ENCODE peak calls at places on chromosomes 13 and 19, in four cellular contexts. B is cardiac fibroblast, E is AG10803, J is GM06990. K is an unnamed sample.

GRCh38 chr19:1729568-1729925 is 23.8 kb upstream of the ONECUT3 start:
- DNase-seq in B (no peak), E (no peak), J (no peak), K (no peak)

GRCh38 chr13:72970956-72971355 is 87.8 kb upstream of the KLF5 start:
- DNase-seq in B (no peak), E (peak), J (no peak), K (no peak)

GRCh38 chr19:1295169-1296012 is 9.7 kb downstream of the EFNA2 start:
- DNase-seq in B (peak), E (no peak), J (no peak), K (peak)

GRCh38 chr19:38711726-38712153 is 32.5 kb downstream of the CAPN12 start:
- DNase-seq in B (peak), E (peak), J (no peak), K (no peak)

GRCh38 chr19:14441041-14441938 is 8.2 kb downstream of the PKN1 start:
- DNase-seq in B (no peak), E (no peak), J (no peak), K (no peak)

GRCh38 chr19:38975861-38976271 is 324 bp upstream of the FBXO17 start:
- DNase-seq in B (peak), E (peak), J (no peak), K (no peak)

GRCh38 chr19:47539747-47540311 is 25.0 kb upstream of the NAPA start:
- DNase-seq in B (no peak), E (no peak), J (no peak), K (no peak)

GRCh38 chr19:33205531-33206260 is 11.6 kb downstream of the LRP3 start:
- DNase-seq in B (no peak), E (no peak), J (no peak), K (no peak)

GRCh38 chr19:29404951-29405727 is 120.7 kb upstream of the VSTM2B start:
- DNase-seq in B (no peak), E (no peak), J (no peak), K (no peak)

GRCh38 chr13:62137629-62138405 is 722.2 kb upstream of the PCDH20 start:
- DNase-seq in B (no peak), E (no peak), J (no peak), K (no peak)

GRCh38 chr13:41244555-41244954 is 18.8 kb downstream of the MTRF1 start:
- DNase-seq in B (peak), E (no peak), J (no peak), K (no peak)

GRCh38 chr19:15072930-15073647 is 8.9 kb upstream of the OR1I1 start:
- DNase-seq in B (no peak), E (no peak), J (no peak), K (no peak)

GRCh38 chr13:33639640-33640080 is 178.3 kb upstream of the RFC3 start:
- DNase-seq in B (no peak), E (no peak), J (no peak), K (peak)

GRCh38 chr19:22427587-22428298 is 5.6 kb upstream of the ZNF98 start:
- DNase-seq in B (no peak), E (no peak), J (no peak), K (no peak)

GRCh38 chr19:2282062-2282861 is at the start of gene PEAK3:
- DNase-seq in B (peak), E (peak), J (peak), K (peak)

GRCh38 chr19:7483720-7484201 is 5.1 kb downstream of the PEX11G start:
- DNase-seq in B (no peak), E (no peak), J (no peak), K (no peak)

GRCh38 chr13:70171151-70171550 is 62.9 kb upstream of the KLHL1 start:
- DNase-seq in B (no peak), E (no peak), J (no peak), K (no peak)

GRCh38 chr13:111020546-111020945 is 94.6 kb upstream of the ARHGEF7 start:
- DNase-seq in B (no peak), E (no peak), J (no peak), K (no peak)

GRCh38 chr13:109789262-109789661 is 2.9 kb upstream of the IRS2 start:
- DNase-seq in B (no peak), E (no peak), J (no peak), K (no peak)

GRCh38 chr19:16369664-16370576 is 45.3 kb downstream of the KLF2 start:
- DNase-seq in B (no peak), E (no peak), J (no peak), K (no peak)

GRCh38 chr19:955803-956746 is 28.1 kb upstream of the WDR18 start:
- DNase-seq in B (no peak), E (no peak), J (no peak), K (no peak)

GRCh38 chr19:47094557-47095517 is 18.7 kb downstream of the ZC3H4 start:
- DNase-seq in B (no peak), E (no peak), J (peak), K (peak)

GRCh38 chr13:71477735-71478134 is 389.3 kb downstream of the DACH1 start:
- DNase-seq in B (peak), E (no peak), J (no peak), K (no peak)

GRCh38 chr13:58324130-58324529 is 692.6 kb downstream of the PCDH17 start:
- DNase-seq in B (no peak), E (no peak), J (no peak), K (no peak)
- TF ChIP-seq CTCF in B (no peak), E (no peak), J (no peak), K (no peak)

GRCh38 chr13:44884076-44884729 is 105.1 kb downstream of the NUFIP1 start:
- DNase-seq in B (peak), E (peak), J (no peak), K (no peak)

GRCh38 chr13:44876782-44877324 is 112.4 kb downstream of the NUFIP1 start:
- DNase-seq in B (no peak), E (no peak), J (no peak), K (no peak)

GRCh38 chr13:44874176-44874575 is 115.1 kb downstream of the NUFIP1 start:
- DNase-seq in B (no peak), E (no peak), J (no peak), K (no peak)

GRCh38 chr13:44874886-44875630 is 114.2 kb downstream of the NUFIP1 start:
- DNase-seq in B (no peak), E (peak), J (no peak), K (no peak)

DNA sequence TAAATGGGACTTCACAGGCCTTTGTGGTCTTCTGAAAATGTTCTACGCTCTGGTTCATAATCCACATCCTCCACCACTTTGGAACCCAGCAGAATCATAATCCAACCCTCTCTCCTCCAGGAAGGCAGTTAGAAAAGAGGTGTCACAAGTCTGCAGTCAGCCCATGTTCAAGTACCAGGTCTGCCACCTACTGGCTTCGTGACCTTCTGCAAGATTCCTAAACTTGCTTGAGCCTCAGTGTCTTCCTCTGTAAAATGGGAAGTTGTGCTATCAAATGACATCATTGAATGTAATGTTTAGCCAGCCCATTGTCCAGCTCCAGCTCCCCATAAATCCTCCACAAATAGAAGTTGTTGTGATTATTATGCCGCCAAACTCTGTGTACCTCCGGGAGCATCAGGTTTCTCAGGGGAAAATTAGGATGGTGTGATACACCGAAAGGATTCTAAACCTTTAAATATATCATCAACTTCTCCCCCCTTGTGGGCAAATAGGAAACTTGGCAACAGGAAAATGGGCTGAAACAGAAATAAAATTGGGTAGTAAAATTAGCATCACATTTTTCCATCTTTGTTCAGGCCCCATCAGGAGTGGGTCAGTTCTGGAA is 109.7 kb downstream of the NUFIP1 start:
- DNase-seq in B (peak), E (peak), J (no peak), K (peak)
- TF ChIP-seq CTCF in B (peak), E (peak), J (peak), K (peak)

GRCh38 chr13:98848736-98849135 is 96.3 kb upstream of the SLC15A1 start:
- DNase-seq in B (no peak), E (no peak), J (no peak), K (no peak)
- TF ChIP-seq CTCF in B (no peak), E (no peak), J (no peak), K (no peak)

GRCh38 chr19:19232231-19232630 is 20.5 kb downstream of the NCAN start:
- DNase-seq in B (no peak), E (no peak), J (no peak), K (no peak)
- TF ChIP-seq CTCF in B (no peak), E (no peak), J (no peak), K (no peak)